ENCODE peak calls at places on chromosomes 11 and 22, in five cellular contexts. X is mammary epithelial cell, E is H9, R is neuronal stem cell, N is SK-N-SH. U is an unnamed sample.

GRCh38 chr11:61779666-61780525 is 12.5 kb downstream of the TMEM258 start:
- DNase-seq in N (no peak), X (no peak), R (no peak), E (no peak), U (no peak)

GRCh38 chr11:19200410-19201201 is 1.2 kb downstream of the CSRP3 start:
- DNase-seq in X (peak; percentile 84), E (no peak), N (no peak), R (no peak), U (peak; percentile 76)

GRCh38 chr11:69296890-69297224 is 2.9 kb downstream of the MYEOV start:
- DNase-seq in X (no peak), E (no peak), R (no peak), N (no peak), U (no peak)

GRCh38 chr11:12397953-12398352 is 20.6 kb downstream of the PARVA start:
- DNase-seq in X (no peak), N (no peak), R (no peak), E (no peak), U (peak; percentile 99)

GRCh38 chr22:39185601-39186012 is 33.1 kb upstream of the CBX7 start:
- DNase-seq in X (peak; percentile 41), N (no peak), E (no peak), R (no peak), U (peak; percentile 29)

GRCh38 chr11:2271077-2271326 is 614 bp upstream of the ASCL2 start:
- DNase-seq in N (no peak), E (no peak), X (no peak), R (no peak), U (no peak)

GRCh38 chr11:104830080-104830479 is 68.2 kb downstream of the CASP12 start:
- DNase-seq in N (no peak), R (no peak), X (peak; percentile 58), E (no peak), U (peak; percentile 76)

GRCh38 chr11:73147771-73148681 is 5.9 kb upstream of the FCHSD2 start:
- DNase-seq in E (no peak), X (no peak), R (no peak), N (peak; percentile 28), U (no peak)

GRCh38 chr11:78605296-78605695 is 30.6 kb upstream of the NARS2 start:
- DNase-seq in E (no peak), X (peak; percentile 20), N (no peak), R (no peak), U (no peak)

GRCh38 chr22:33210129-33210784 is 152.1 kb upstream of the SYN3 start:
- DNase-seq in X (peak; percentile 24), E (peak; percentile 79), R (peak; percentile 47), N (peak; percentile 68), U (peak; percentile 5)

GRCh38 chr11:69750875-69751597 is 24.1 kb downstream of the FGF4 start:
- DNase-seq in E (no peak), R (no peak), N (no peak), X (no peak), U (no peak)

GRCh38 chr11:110776091-110776490 is 63.9 kb upstream of the ARHGAP20 start:
- DNase-seq in N (no peak), E (no peak), X (no peak), R (no peak), U (no peak)

GRCh38 chr11:72848846-72849466 is 34.7 kb downstream of the ATG16L2 start:
- DNase-seq in N (peak; percentile 55), X (peak; percentile 22), E (peak; percentile 46), R (no peak), U (peak; percentile 22)

GRCh38 chr11:10930961-10931760 is 73.3 kb upstream of the ZBED5 start:
- DNase-seq in N (peak; percentile 83), R (peak; percentile 67), E (peak; percentile 68), X (peak; percentile 62), U (peak; percentile 93)

GRCh38 chr11:34899633-34900016 is 16.6 kb downstream of the APIP start:
- DNase-seq in N (no peak), R (no peak), X (no peak), E (no peak), U (no peak)

GRCh38 chr11:75946531-75947530 is 131.8 kb downstream of the UVRAG start:
- DNase-seq in X (peak; percentile 28), R (no peak), N (no peak), E (peak; percentile 31), U (peak; percentile 81)

GRCh38 chr11:83063073-83063754 is 8.5 kb downstream of the RAB30 start:
- DNase-seq in X (no peak), N (no peak), R (no peak), E (no peak), U (peak; percentile 83)

GRCh38 chr11:134045799-134046635 is 22.9 kb upstream of the JAM3 start:
- DNase-seq in N (peak; percentile 84), E (peak; percentile 72), R (no peak), X (no peak), U (no peak)

GRCh38 chr22:41683616-41684015 is 5.1 kb downstream of the SNU13 start:
- DNase-seq in R (no peak), N (no peak), X (peak; percentile 20), E (no peak), U (no peak)

GRCh38 chr11:17588166-17588565 is 41.1 kb downstream of the OTOG start:
- DNase-seq in E (no peak), R (no peak), X (no peak), N (no peak), U (no peak)

GRCh38 chr22:27386186-27386585 is 415.4 kb downstream of the MN1 start:
- DNase-seq in R (no peak), E (peak; percentile 15), X (peak; percentile 80), N (no peak), U (no peak)

GRCh38 chr11:5684627-5685362 is at the start of gene TRIM5:
- DNase-seq in R (peak; percentile 74), E (peak; percentile 85), X (peak; percentile 93), N (peak; percentile 45), U (peak; percentile 96)

GRCh38 chr11:73965076-73965763 is 14.4 kb downstream of the DNAJB13 start:
- DNase-seq in R (no peak), N (no peak), E (no peak), X (no peak), U (peak; percentile 14)

GRCh38 chr22:29524440-29525191 is 28.9 kb downstream of the THOC5 start:
- DNase-seq in X (peak; percentile 13), R (no peak), E (peak; percentile 43), N (peak; percentile 29), U (peak; percentile 11)

GRCh38 chr11:130003717-130004001 is 1.0 kb upstream of the PRDM10 start:
- DNase-seq in E (no peak), N (no peak), R (no peak), X (no peak), U (no peak)

GRCh38 chr11:100328626-100329340 is 358.3 kb upstream of the ARHGAP42 start:
- DNase-seq in E (peak; percentile 33), N (no peak), X (peak; percentile 87), R (no peak), U (peak; percentile 2)

GRCh38 chr22:38455530-38456271 is 702 bp upstream of the KCNJ4 start:
- DNase-seq in X (no peak), N (peak; percentile 86), R (peak; percentile 73), E (peak; percentile 54), U (peak; percentile 39)

GRCh38 chr11:15906481-15907035 is 449.8 kb downstream of the SOX6 start:
- DNase-seq in E (no peak), R (no peak), X (no peak), N (no peak), U (no peak)

DNA sequence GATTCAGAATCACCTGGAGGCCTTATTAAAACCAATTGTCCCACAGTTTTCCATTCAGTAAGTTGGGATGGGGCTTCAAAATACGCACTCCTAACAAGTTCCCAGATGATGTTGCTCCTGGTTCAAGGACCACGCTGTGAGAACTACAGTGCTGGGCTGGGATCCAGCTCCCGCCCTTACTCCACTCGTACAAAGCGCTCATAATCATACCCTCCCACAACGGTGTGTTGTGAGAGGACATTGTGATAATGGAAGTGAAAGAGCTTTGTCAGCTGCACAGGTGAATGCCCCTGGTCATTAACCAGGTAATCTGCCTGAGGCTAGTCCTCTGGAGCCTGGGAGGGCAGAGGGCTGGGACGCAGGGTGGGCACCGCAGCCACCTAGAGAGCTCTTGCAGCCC is 1.3 kb upstream of the CD82 start:
- DNase-seq in R (no peak), X (peak; percentile 71), N (no peak), E (no peak), U (no peak)
- H3K9ac ChIP-seq in R (peak overlapping the region; percentile 50), X (peak overlapping the region; percentile 88), N (peak overlapping the region; percentile 83), E (no peak overlapping the region), U (peak overlapping the region; percentile 27)

DNA sequence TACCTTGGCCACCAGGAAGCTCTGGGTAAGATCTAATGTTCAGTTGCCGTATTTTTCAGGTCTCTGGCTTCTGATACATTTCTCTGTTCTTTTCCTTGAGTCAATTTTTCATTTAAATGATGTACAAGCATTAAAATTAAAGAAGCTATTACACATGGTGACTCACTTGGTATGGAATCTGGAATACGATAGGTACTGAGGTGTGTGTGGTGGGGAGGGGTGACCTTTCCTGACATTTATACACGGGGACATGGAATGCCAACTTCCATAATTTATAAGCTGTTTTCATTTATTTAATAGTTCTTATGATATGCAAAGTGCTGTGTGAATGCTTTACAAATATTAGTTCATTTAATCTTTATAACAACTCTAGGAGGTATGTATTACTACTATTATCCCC is 47.8 kb upstream of the ALX4 start:
- DNase-seq in N (no peak), X (peak; percentile 23), E (no peak), R (no peak), U (no peak)
- H3K27me3 ChIP-seq in N (peaks cover 8% of the 10 kb centered on the region), X (peaks cover 8% of the 10 kb centered on the region), E (no peaks in the 10 kb centered on the region), R (no peaks in the 10 kb centered on the region), U (peaks cover 3% of the 10 kb centered on the region)

GRCh38 chr11:66978229-66978628 is 3.1 kb downstream of the C11orf86 start:
- DNase-seq in N (no peak), R (no peak), X (no peak), E (no peak), U (no peak)
- H2AFZ ChIP-seq in N (no peak overlapping the region), R (no peak overlapping the region), X (no peak overlapping the region), E (no peak overlapping the region), U (no peak overlapping the region)

GRCh38 chr11:94768602-94769511 is 701 bp downstream of the AMOTL1 start:
- DNase-seq in X (peak; percentile 39), R (peak; percentile 46), E (peak; percentile 39), N (peak; percentile 79), U (peak; percentile 41)

GRCh38 chr11:94767701-94768601 is at the start of gene AMOTL1:
- DNase-seq in R (peak; percentile 87), X (peak; percentile 87), N (peak; percentile 94), E (peak; percentile 92), U (peak; percentile 82)

GRCh38 chr11:94771390-94771789 is 3.2 kb downstream of the AMOTL1 start:
- DNase-seq in R (no peak), N (no peak), X (peak; percentile 48), E (no peak), U (no peak)

GRCh38 chr11:94770563-94771120 is 2.5 kb downstream of the AMOTL1 start:
- DNase-seq in X (no peak), R (no peak), N (peak; percentile 25), E (no peak), U (no peak)

DNA sequence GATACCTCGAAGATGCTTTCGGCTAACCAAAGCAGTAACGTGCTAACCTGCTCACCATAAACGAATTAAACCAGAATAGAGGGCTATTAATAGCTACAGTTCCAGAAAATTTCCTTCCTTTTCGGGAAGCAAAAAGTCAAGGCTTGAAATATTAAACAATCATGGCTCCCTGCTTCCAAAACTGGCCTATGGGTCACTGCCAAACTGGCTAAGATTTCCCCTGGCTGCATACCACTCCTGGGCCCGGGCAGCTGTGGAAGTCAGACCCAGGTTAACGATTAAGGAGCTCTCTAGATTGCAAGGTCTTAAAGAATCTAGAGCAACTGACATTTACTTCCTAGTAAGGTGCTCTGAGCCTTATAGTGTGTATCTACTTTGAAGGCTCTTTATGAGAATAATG is 1.7 kb downstream of the AMOTL1 start:
- DNase-seq in N (no peak), R (no peak), X (no peak), E (no peak), U (no peak)
- H3K9ac ChIP-seq in N (peak overlapping the region; percentile 90), R (peak overlapping the region; percentile 53), X (peak overlapping the region; percentile 89), E (peak overlapping the region; percentile 36), U (peak overlapping the region; percentile 87)